ENCODE peak calls at places on chromosomes 16 and 17, in four cellular contexts. One of them, this sample, is unnamed.
A peak's percentile ranks its signal among the peaks of the same experiment; 100 is the strongest.

GRCh38 chr17:79851461-79851817 is 12.2 kb upstream of the CBX4 start:
- DNase-seq in naive thymus-derived CD4-positive, alpha-beta T cell: no peak
- DNase-seq in stomach: peak; percentile 81
- DNase-seq in A673: no peak
- DNase-seq in this sample: no peak

GRCh38 chr17:73262676-73263642 is 1.3 kb upstream of the CPSF4L start:
- DNase-seq in naive thymus-derived CD4-positive, alpha-beta T cell: no peak
- DNase-seq in stomach: no peak
- DNase-seq in A673: no peak
- DNase-seq in this sample: no peak

GRCh38 chr16:70694517-70695218 is 8.8 kb upstream of the MTSS2 start:
- DNase-seq in naive thymus-derived CD4-positive, alpha-beta T cell: no peak
- DNase-seq in stomach: no peak
- DNase-seq in A673: no peak
- DNase-seq in this sample: no peak

GRCh38 chr17:5381542-5381941 is 37.9 kb downstream of the NUP88 start:
- DNase-seq in naive thymus-derived CD4-positive, alpha-beta T cell: no peak
- DNase-seq in stomach: no peak
- DNase-seq in A673: no peak
- DNase-seq in this sample: no peak

GRCh38 chr16:55981557-55981956 is 106.4 kb upstream of the CES5A start:
- DNase-seq in naive thymus-derived CD4-positive, alpha-beta T cell: no peak
- DNase-seq in stomach: no peak
- DNase-seq in A673: no peak
- DNase-seq in this sample: no peak

GRCh38 chr16:68636818-68637217 is 8.3 kb upstream of the CDH3 start:
- DNase-seq in naive thymus-derived CD4-positive, alpha-beta T cell: no peak
- DNase-seq in stomach: no peak
- DNase-seq in A673: no peak
- DNase-seq in this sample: no peak

GRCh38 chr17:43900183-43900857 is 7.0 kb downstream of the MPP2 start:
- DNase-seq in naive thymus-derived CD4-positive, alpha-beta T cell: peak; percentile 78
- DNase-seq in stomach: peak; percentile 90
- DNase-seq in A673: peak; percentile 82
- DNase-seq in this sample: peak; percentile 88

GRCh38 chr17:79340771-79341528 is 266.3 kb downstream of the ENGASE start:
- DNase-seq in naive thymus-derived CD4-positive, alpha-beta T cell: no peak
- DNase-seq in stomach: no peak
- DNase-seq in A673: no peak
- DNase-seq in this sample: no peak

GRCh38 chr17:17960500-17961050 is 11.6 kb downstream of the TOM1L2 start:
- DNase-seq in naive thymus-derived CD4-positive, alpha-beta T cell: no peak
- DNase-seq in stomach: no peak
- DNase-seq in A673: no peak
- DNase-seq in this sample: no peak

GRCh38 chr17:17963694-17964436 is 8.3 kb downstream of the TOM1L2 start:
- DNase-seq in naive thymus-derived CD4-positive, alpha-beta T cell: no peak
- DNase-seq in stomach: no peak
- DNase-seq in A673: no peak
- DNase-seq in this sample: no peak

GRCh38 chr17:17957584-17957916 is 14.7 kb downstream of the TOM1L2 start:
- DNase-seq in naive thymus-derived CD4-positive, alpha-beta T cell: no peak
- DNase-seq in stomach: no peak
- DNase-seq in A673: no peak
- DNase-seq in this sample: no peak

GRCh38 chr17:17963066-17963465 is 9.1 kb downstream of the TOM1L2 start:
- DNase-seq in naive thymus-derived CD4-positive, alpha-beta T cell: no peak
- DNase-seq in stomach: no peak
- DNase-seq in A673: no peak
- DNase-seq in this sample: no peak

GRCh38 chr17:17959520-17960361 is 12.5 kb downstream of the TOM1L2 start:
- DNase-seq in naive thymus-derived CD4-positive, alpha-beta T cell: peak; percentile 24
- DNase-seq in stomach: no peak
- DNase-seq in A673: no peak
- DNase-seq in this sample: no peak
- H3K4me1 ChIP-seq in naive thymus-derived CD4-positive, alpha-beta T cell: peaks cover 26% of the 10 kb centered on the region
- H3K4me1 ChIP-seq in stomach: peaks cover 21% of the 10 kb centered on the region
- H3K4me1 ChIP-seq in A673: no peaks in the 10 kb centered on the region
- H3K4me1 ChIP-seq in this sample: peaks cover 63% of the 10 kb centered on the region

GRCh38 chr17:47276444-47276843 is 22.8 kb downstream of the ITGB3 start:
- DNase-seq in naive thymus-derived CD4-positive, alpha-beta T cell: no peak
- DNase-seq in stomach: no peak
- DNase-seq in A673: no peak
- DNase-seq in this sample: no peak
- H3K4me3 ChIP-seq in naive thymus-derived CD4-positive, alpha-beta T cell: no peak overlapping the region
- H3K4me3 ChIP-seq in stomach: no peak overlapping the region
- H3K4me3 ChIP-seq in A673: no peak overlapping the region
- H3K4me3 ChIP-seq in this sample: no peak overlapping the region

GRCh38 chr17:33875973-33876372 is 379.1 kb upstream of the CCL2 start:
- DNase-seq in naive thymus-derived CD4-positive, alpha-beta T cell: no peak
- DNase-seq in stomach: no peak
- DNase-seq in A673: no peak
- DNase-seq in this sample: no peak
- H3K4me1 ChIP-seq in naive thymus-derived CD4-positive, alpha-beta T cell: no peaks in the 10 kb centered on the region
- H3K4me1 ChIP-seq in stomach: no peaks in the 10 kb centered on the region
- H3K4me1 ChIP-seq in A673: no peaks in the 10 kb centered on the region
- H3K4me1 ChIP-seq in this sample: no peaks in the 10 kb centered on the region

GRCh38 chr16:586645-587590 is 2.9 kb upstream of the RAB40C start:
- DNase-seq in naive thymus-derived CD4-positive, alpha-beta T cell: no peak
- DNase-seq in stomach: no peak
- DNase-seq in A673: no peak
- DNase-seq in this sample: no peak
- H3K4me3 ChIP-seq in naive thymus-derived CD4-positive, alpha-beta T cell: no peak overlapping the region
- H3K4me3 ChIP-seq in stomach: no peak overlapping the region
- H3K4me3 ChIP-seq in A673: peak overlapping the region; percentile 94
- H3K4me3 ChIP-seq in this sample: peak overlapping the region; percentile 84

GRCh38 chr16:59573528-59574271 is 839.6 kb upstream of the GOT2 start:
- DNase-seq in naive thymus-derived CD4-positive, alpha-beta T cell: no peak
- DNase-seq in stomach: no peak
- DNase-seq in A673: no peak
- DNase-seq in this sample: no peak
- H3K4me1 ChIP-seq in naive thymus-derived CD4-positive, alpha-beta T cell: no peaks in the 10 kb centered on the region
- H3K4me1 ChIP-seq in stomach: no peaks in the 10 kb centered on the region
- H3K4me1 ChIP-seq in A673: no peaks in the 10 kb centered on the region
- H3K4me1 ChIP-seq in this sample: no peaks in the 10 kb centered on the region

DNA sequence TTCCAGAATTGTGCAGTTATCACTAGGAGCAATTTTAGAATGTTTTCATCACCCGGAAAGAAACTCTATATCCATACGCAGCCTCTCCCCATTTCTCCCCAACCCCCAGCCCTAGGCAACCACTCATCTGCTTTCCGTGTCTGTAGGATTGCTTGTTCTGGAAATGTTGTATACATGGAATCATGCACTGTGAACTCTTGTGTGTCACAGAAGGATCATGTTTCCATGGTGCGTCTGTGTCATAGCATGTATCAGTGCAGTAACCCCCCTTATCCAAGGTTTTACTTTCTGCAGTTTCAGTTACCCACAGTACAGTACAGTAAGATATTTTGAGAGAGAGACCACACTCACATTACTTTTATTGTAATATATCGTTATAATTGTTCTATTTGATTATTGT is 299.4 kb downstream of the CPPED1 start:
- DNase-seq in naive thymus-derived CD4-positive, alpha-beta T cell: no peak
- DNase-seq in stomach: no peak
- DNase-seq in A673: no peak
- DNase-seq in this sample: no peak
- H3K4me3 ChIP-seq in naive thymus-derived CD4-positive, alpha-beta T cell: no peak overlapping the region
- H3K4me3 ChIP-seq in stomach: no peak overlapping the region
- H3K4me3 ChIP-seq in A673: no peak overlapping the region
- H3K4me3 ChIP-seq in this sample: no peak overlapping the region

GRCh38 chr16:21645261-21645721 is 7.1 kb downstream of the IGSF6 start:
- DNase-seq in naive thymus-derived CD4-positive, alpha-beta T cell: peak; percentile 76
- DNase-seq in stomach: no peak
- DNase-seq in A673: no peak
- DNase-seq in this sample: no peak

GRCh38 chr16:21646721-21647561 is 5.5 kb downstream of the IGSF6 start:
- DNase-seq in naive thymus-derived CD4-positive, alpha-beta T cell: peak; percentile 74
- DNase-seq in stomach: peak; percentile 35
- DNase-seq in A673: no peak
- DNase-seq in this sample: no peak

GRCh38 chr16:21646091-21646490 is 6.3 kb downstream of the IGSF6 start:
- DNase-seq in naive thymus-derived CD4-positive, alpha-beta T cell: no peak
- DNase-seq in stomach: no peak
- DNase-seq in A673: no peak
- DNase-seq in this sample: no peak

GRCh38 chr16:21643787-21644186 is 8.6 kb downstream of the IGSF6 start:
- DNase-seq in naive thymus-derived CD4-positive, alpha-beta T cell: no peak
- DNase-seq in stomach: no peak
- DNase-seq in A673: no peak
- DNase-seq in this sample: no peak

DNA sequence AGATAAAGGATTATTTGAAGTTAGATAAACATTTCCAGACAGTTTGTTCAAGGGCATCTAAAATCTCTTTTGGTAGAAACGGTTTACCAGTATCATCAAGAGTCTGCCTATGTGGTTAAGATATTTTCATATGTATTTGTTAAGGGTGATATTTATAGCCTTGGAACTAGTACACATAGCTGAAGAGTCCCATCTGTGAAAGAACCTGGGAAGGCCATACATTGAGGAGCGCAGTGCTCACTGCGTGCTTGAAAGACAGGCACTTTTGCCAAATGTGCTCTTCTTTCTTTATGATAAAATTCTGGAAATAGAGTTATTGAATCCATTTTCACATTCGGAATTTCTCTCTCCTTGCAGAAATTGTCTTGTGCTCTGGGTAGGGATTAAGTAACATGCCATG is 7.7 kb downstream of the IGSF6 start:
- DNase-seq in naive thymus-derived CD4-positive, alpha-beta T cell: no peak
- DNase-seq in stomach: no peak
- DNase-seq in A673: no peak
- DNase-seq in this sample: no peak
- H3K4me1 ChIP-seq in naive thymus-derived CD4-positive, alpha-beta T cell: peaks cover 57% of the 10 kb centered on the region
- H3K4me1 ChIP-seq in stomach: peaks cover 28% of the 10 kb centered on the region
- H3K4me1 ChIP-seq in A673: peaks cover 9% of the 10 kb centered on the region
- H3K4me1 ChIP-seq in this sample: peaks cover 26% of the 10 kb centered on the region

This sample was measured in suprapubic skin.